ENCODE peak calls at places on chromosome 2, in five cellular contexts. One of them, this sample, is unnamed.

GRCh38 chr2:176652300-176653182 is 383.3 kb downstream of the MTX2 start:
- DNase-seq in adrenal gland: no peak
- DNase-seq in HCT116: peak; percentile 39
- DNase-seq in right lobe of liver: no peak
- DNase-seq in body of pancreas: peak; percentile 10
- DNase-seq in this sample: no peak

GRCh38 chr2:207760453-207760852 is 9.3 kb downstream of the FZD5 start:
- DNase-seq in adrenal gland: no peak
- DNase-seq in body of pancreas: no peak
- DNase-seq in right lobe of liver: no peak
- DNase-seq in HCT116: no peak
- DNase-seq in this sample: no peak

GRCh38 chr2:202577250-202578183 is 57.3 kb upstream of the FAM117B start:
- DNase-seq in right lobe of liver: no peak
- DNase-seq in body of pancreas: no peak
- DNase-seq in HCT116: no peak
- DNase-seq in adrenal gland: no peak
- DNase-seq in this sample: no peak

GRCh38 chr2:132416996-132417395 is 391 bp downstream of the GPR39 start:
- DNase-seq in adrenal gland: no peak
- DNase-seq in body of pancreas: peak; percentile 31
- DNase-seq in HCT116: no peak
- DNase-seq in right lobe of liver: no peak
- DNase-seq in this sample: no peak

GRCh38 chr2:217326238-217327022 is 466.6 kb upstream of the TNP1 start:
- DNase-seq in adrenal gland: no peak
- DNase-seq in body of pancreas: no peak
- DNase-seq in HCT116: no peak
- DNase-seq in right lobe of liver: no peak
- DNase-seq in this sample: no peak

GRCh38 chr2:55231546-55232083 is 478 bp downstream of the CLHC1 start:
- DNase-seq in body of pancreas: no peak
- DNase-seq in right lobe of liver: no peak
- DNase-seq in adrenal gland: no peak
- DNase-seq in HCT116: no peak
- DNase-seq in this sample: no peak

GRCh38 chr2:170715062-170715931 is at the start of gene SP5:
- DNase-seq in adrenal gland: peak; percentile 84
- DNase-seq in right lobe of liver: peak; percentile 80
- DNase-seq in HCT116: peak; percentile 35
- DNase-seq in body of pancreas: peak; percentile 86
- DNase-seq in this sample: peak; percentile 85

GRCh38 chr2:106119074-106119473 is 75.0 kb downstream of the UXS1 start:
- DNase-seq in HCT116: no peak
- DNase-seq in right lobe of liver: no peak
- DNase-seq in adrenal gland: no peak
- DNase-seq in body of pancreas: no peak
- DNase-seq in this sample: no peak

GRCh38 chr2:16644204-16644925 is 21.3 kb downstream of the CYRIA start:
- DNase-seq in adrenal gland: no peak
- DNase-seq in body of pancreas: no peak
- DNase-seq in right lobe of liver: no peak
- DNase-seq in HCT116: no peak
- DNase-seq in this sample: no peak

GRCh38 chr2:128809256-128809636 is 490.6 kb upstream of the HS6ST1 start:
- DNase-seq in body of pancreas: no peak
- DNase-seq in right lobe of liver: no peak
- DNase-seq in adrenal gland: no peak
- DNase-seq in HCT116: no peak
- DNase-seq in this sample: no peak

GRCh38 chr2:180730976-180731375 is 249.4 kb upstream of the UBE2E3 start:
- DNase-seq in right lobe of liver: no peak
- DNase-seq in body of pancreas: no peak
- DNase-seq in adrenal gland: no peak
- DNase-seq in HCT116: no peak
- DNase-seq in this sample: no peak

GRCh38 chr2:47223980-47224379 is 68.9 kb upstream of the STPG4 start:
- DNase-seq in HCT116: no peak
- DNase-seq in adrenal gland: no peak
- DNase-seq in right lobe of liver: no peak
- DNase-seq in body of pancreas: no peak
- DNase-seq in this sample: no peak

GRCh38 chr2:101309211-101309700 is 755 bp upstream of the RNF149 start:
- DNase-seq in adrenal gland: no peak
- DNase-seq in right lobe of liver: no peak
- DNase-seq in HCT116: no peak
- DNase-seq in body of pancreas: no peak
- DNase-seq in this sample: no peak

GRCh38 chr2:29561241-29562027 is 360.0 kb downstream of the ALK start:
- DNase-seq in body of pancreas: no peak
- DNase-seq in adrenal gland: no peak
- DNase-seq in HCT116: no peak
- DNase-seq in right lobe of liver: no peak
- DNase-seq in this sample: no peak

GRCh38 chr2:200077210-200077650 is 121.8 kb downstream of the MAIP1 start:
- DNase-seq in adrenal gland: no peak
- DNase-seq in right lobe of liver: no peak
- DNase-seq in HCT116: no peak
- DNase-seq in body of pancreas: peak; percentile 18
- DNase-seq in this sample: no peak

GRCh38 chr2:149169653-149170052 is 131.2 kb downstream of the LYPD6B start:
- DNase-seq in adrenal gland: no peak
- DNase-seq in body of pancreas: peak; percentile 31
- DNase-seq in HCT116: peak; percentile 83
- DNase-seq in right lobe of liver: no peak
- DNase-seq in this sample: no peak

GRCh38 chr2:219057709-219058540 is 2.8 kb downstream of the IHH start:
- DNase-seq in HCT116: peak; percentile 26
- DNase-seq in body of pancreas: peak; percentile 85
- DNase-seq in right lobe of liver: peak; percentile 86
- DNase-seq in adrenal gland: peak; percentile 82
- DNase-seq in this sample: peak; percentile 78

GRCh38 chr2:239852272-239852671 is 172.9 kb downstream of the NDUFA10 start:
- DNase-seq in adrenal gland: no peak
- DNase-seq in body of pancreas: no peak
- DNase-seq in right lobe of liver: no peak
- DNase-seq in HCT116: no peak
- DNase-seq in this sample: no peak

GRCh38 chr2:24771905-24772586 is 21.1 kb downstream of the PTRHD1 start:
- DNase-seq in HCT116: no peak
- DNase-seq in body of pancreas: no peak
- DNase-seq in adrenal gland: no peak
- DNase-seq in right lobe of liver: no peak
- DNase-seq in this sample: no peak

GRCh38 chr2:212328712-212329496 is 209.7 kb downstream of the ERBB4 start:
- DNase-seq in right lobe of liver: no peak
- DNase-seq in body of pancreas: no peak
- DNase-seq in HCT116: no peak
- DNase-seq in adrenal gland: no peak
- DNase-seq in this sample: no peak

GRCh38 chr2:98127229-98127989 is 40.4 kb downstream of the VWA3B start:
- DNase-seq in HCT116: no peak
- DNase-seq in adrenal gland: no peak
- DNase-seq in right lobe of liver: no peak
- DNase-seq in body of pancreas: no peak
- DNase-seq in this sample: no peak

GRCh38 chr2:168030862-168031624 is 216.4 kb downstream of the STK39 start:
- DNase-seq in right lobe of liver: no peak
- DNase-seq in HCT116: no peak
- DNase-seq in body of pancreas: no peak
- DNase-seq in adrenal gland: no peak
- DNase-seq in this sample: no peak

GRCh38 chr2:161312996-161313395 is 4.8 kb downstream of the PSMD14 start:
- DNase-seq in body of pancreas: no peak
- DNase-seq in right lobe of liver: no peak
- DNase-seq in HCT116: no peak
- DNase-seq in adrenal gland: no peak
- DNase-seq in this sample: no peak

GRCh38 chr2:219249203-219249980 is 3.7 kb upstream of the TUBA4B start:
- DNase-seq in adrenal gland: peak; percentile 73
- DNase-seq in HCT116: no peak
- DNase-seq in right lobe of liver: peak; percentile 90
- DNase-seq in body of pancreas: peak; percentile 89
- DNase-seq in this sample: peak; percentile 91

GRCh38 chr2:215364157-215365155 is 52.6 kb downstream of the ATIC start:
- DNase-seq in adrenal gland: no peak
- DNase-seq in body of pancreas: no peak
- DNase-seq in HCT116: no peak
- DNase-seq in right lobe of liver: no peak
- DNase-seq in this sample: no peak

GRCh38 chr2:159516241-159516758 is 100.0 kb downstream of the BAZ2B start:
- DNase-seq in right lobe of liver: no peak
- DNase-seq in body of pancreas: peak; percentile 40
- DNase-seq in adrenal gland: no peak
- DNase-seq in HCT116: peak; percentile 78
- DNase-seq in this sample: no peak

GRCh38 chr2:26585966-26586365 is 55.2 kb downstream of the CIB4 start:
- DNase-seq in adrenal gland: no peak
- DNase-seq in right lobe of liver: no peak
- DNase-seq in body of pancreas: no peak
- DNase-seq in HCT116: no peak
- DNase-seq in this sample: peak; percentile 48

GRCh38 chr2:105235388-105236059 is 6.0 kb upstream of the GPR45 start:
- DNase-seq in body of pancreas: peak; percentile 86
- DNase-seq in adrenal gland: peak; percentile 70
- DNase-seq in right lobe of liver: peak; percentile 67
- DNase-seq in HCT116: peak; percentile 83
- DNase-seq in this sample: no peak

GRCh38 chr2:128356127-128356526 is 37.5 kb upstream of the HS6ST1 start:
- DNase-seq in body of pancreas: no peak
- DNase-seq in right lobe of liver: no peak
- DNase-seq in HCT116: no peak
- DNase-seq in adrenal gland: no peak
- DNase-seq in this sample: no peak

GRCh38 chr2:138030459-138030858 is 66.2 kb downstream of the HNMT start:
- DNase-seq in adrenal gland: no peak
- DNase-seq in body of pancreas: no peak
- DNase-seq in HCT116: no peak
- DNase-seq in right lobe of liver: no peak
- DNase-seq in this sample: no peak

DNA sequence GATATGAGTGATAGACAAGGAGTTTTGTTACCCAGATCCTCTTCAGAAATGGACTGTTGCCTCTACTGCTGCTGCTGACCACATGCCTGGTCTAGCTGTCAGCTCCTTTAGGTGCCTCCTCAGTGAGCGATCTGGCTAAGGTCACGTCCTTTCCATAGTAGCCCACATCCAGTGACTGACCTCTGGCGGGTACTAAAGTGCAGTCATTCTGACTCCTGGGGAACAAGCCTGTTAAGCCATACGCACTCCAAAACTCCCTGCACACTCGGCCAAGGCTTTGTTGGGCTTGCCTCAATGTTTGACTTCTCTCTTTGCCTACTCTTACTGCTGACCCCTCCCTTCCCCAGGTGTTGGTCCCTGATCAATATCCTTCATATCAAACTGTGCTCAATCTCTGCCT is 685.2 kb downstream of the IRS1 start:
- DNase-seq in adrenal gland: no peak
- DNase-seq in HCT116: peak; percentile 69
- DNase-seq in body of pancreas: no peak
- DNase-seq in right lobe of liver: peak; percentile 50
- DNase-seq in this sample: no peak
- H3K4me3 ChIP-seq in adrenal gland: no peak overlapping the region
- H3K4me3 ChIP-seq in HCT116: no peak overlapping the region
- H3K4me3 ChIP-seq in body of pancreas: no peak overlapping the region
- H3K4me3 ChIP-seq in right lobe of liver: no peak overlapping the region
- H3K4me3 ChIP-seq in this sample: no peak overlapping the region

GRCh38 chr2:233455491-233455890 is 101.2 kb downstream of the DGKD start:
- DNase-seq in HCT116: no peak
- DNase-seq in adrenal gland: no peak
- DNase-seq in body of pancreas: no peak
- DNase-seq in right lobe of liver: peak; percentile 20
- DNase-seq in this sample: peak; percentile 22
- TF ChIP-seq POLR2A in HCT116: no peak
- TF ChIP-seq POLR2A in adrenal gland: no peak
- TF ChIP-seq POLR2A in body of pancreas: no peak
- TF ChIP-seq POLR2A in right lobe of liver: no peak
- TF ChIP-seq POLR2A in this sample: no peak

DNA sequence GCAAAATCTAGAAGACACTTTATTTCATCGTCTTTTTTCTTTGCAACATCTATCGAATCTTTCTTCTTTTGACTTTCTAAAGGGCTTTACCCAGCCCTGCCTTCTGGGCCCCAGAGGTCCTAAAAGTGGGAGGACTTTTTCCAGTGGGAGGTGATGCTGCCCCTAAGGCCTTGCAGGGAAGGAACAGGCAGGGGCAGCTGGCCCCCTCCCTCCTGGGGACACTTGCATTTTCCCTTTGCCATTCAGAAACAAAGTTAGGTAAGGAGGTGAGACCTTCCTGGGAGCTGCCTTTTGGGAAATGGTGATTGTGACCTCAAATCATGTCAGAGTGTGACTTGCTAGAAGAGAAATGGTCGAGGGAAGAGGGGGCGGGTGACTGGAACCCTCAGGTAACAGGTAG is 132.7 kb downstream of the GLI2 start:
- DNase-seq in body of pancreas: no peak
- DNase-seq in right lobe of liver: no peak
- DNase-seq in adrenal gland: no peak
- DNase-seq in HCT116: no peak
- DNase-seq in this sample: peak; percentile 50
- H3K4me3 ChIP-seq in body of pancreas: no peak overlapping the region
- H3K4me3 ChIP-seq in right lobe of liver: no peak overlapping the region
- H3K4me3 ChIP-seq in adrenal gland: no peak overlapping the region
- H3K4me3 ChIP-seq in HCT116: no peak overlapping the region
- H3K4me3 ChIP-seq in this sample: no peak overlapping the region

GRCh38 chr2:95165030-95165370 is 609 bp upstream of the ZNF2 start:
- DNase-seq in HCT116: no peak
- DNase-seq in adrenal gland: no peak
- DNase-seq in body of pancreas: no peak
- DNase-seq in right lobe of liver: no peak
- DNase-seq in this sample: no peak

GRCh38 chr2:95166065-95166763 is 605 bp downstream of the ZNF2 start:
- DNase-seq in body of pancreas: no peak
- DNase-seq in right lobe of liver: no peak
- DNase-seq in adrenal gland: no peak
- DNase-seq in HCT116: no peak
- DNase-seq in this sample: no peak

GRCh38 chr2:95159690-95160449 is at the start of gene ZNF514:
- DNase-seq in adrenal gland: peak; percentile 74
- DNase-seq in body of pancreas: peak; percentile 86
- DNase-seq in HCT116: no peak
- DNase-seq in right lobe of liver: peak; percentile 82
- DNase-seq in this sample: peak; percentile 92

DNA sequence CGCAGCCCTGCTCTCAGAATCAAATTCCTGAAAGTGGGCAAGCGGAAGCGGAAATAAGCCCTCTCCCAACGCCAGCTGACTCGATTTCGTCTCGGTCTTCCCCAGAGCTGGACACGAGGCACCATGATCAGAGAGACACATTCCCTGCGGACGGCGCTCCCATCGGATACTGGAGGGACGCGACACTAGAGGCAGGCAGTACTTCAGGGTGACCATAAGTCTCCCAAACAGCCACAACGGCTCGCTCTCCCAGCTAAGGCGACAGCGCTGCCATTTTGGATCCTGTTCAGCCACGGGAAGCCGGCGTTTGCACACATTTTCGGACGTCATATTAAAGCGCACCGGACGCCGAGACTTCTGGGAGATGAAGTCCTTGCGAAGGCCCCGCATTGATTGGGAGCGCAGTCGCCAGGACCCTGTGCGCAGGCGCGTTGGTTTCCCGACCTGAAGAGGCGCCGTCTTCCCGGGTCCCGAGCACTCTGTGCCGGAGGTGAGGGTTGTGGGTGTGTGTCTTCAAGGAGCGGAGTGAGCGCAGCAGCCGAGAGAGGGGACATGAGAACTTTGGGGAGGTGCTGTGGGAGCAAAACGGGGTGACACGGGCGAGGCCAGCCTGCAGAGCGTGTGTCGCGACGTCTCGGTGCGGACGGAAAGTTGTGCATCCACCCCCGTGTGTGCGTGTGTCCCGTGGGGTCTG is at the start of gene ZNF2:
- DNase-seq in right lobe of liver: peak; percentile 98
- DNase-seq in HCT116: peak; percentile 96
- DNase-seq in adrenal gland: peak; percentile 98
- DNase-seq in body of pancreas: peak; percentile 99
- DNase-seq in this sample: peak; percentile 99
- TF ChIP-seq POLR2A in right lobe of liver: peak; percentile 75
- TF ChIP-seq POLR2A in HCT116: peak; percentile 81
- TF ChIP-seq POLR2A in adrenal gland: peak; percentile 69
- TF ChIP-seq POLR2A in body of pancreas: peak; percentile 64
- TF ChIP-seq POLR2A in this sample: peak; percentile 49